ENCODE peak calls at places on chromosomes 3 and 15, in nine cellular contexts. M is ELF-1; F is HTR-8/SVneo; P is RPMI7951; I is anterior cingulate cortex; U is mucosa of descending colon; T is activated naive CD4-positive, alpha-beta T cell treated with Interleukin-2 at 50 U/mL for 16 hours; R is stimulated activated CD8-positive, alpha-beta memory T cell treated with anti-CD3 and anti-CD28 coated beads, Interleukin-7, amount 100 ng/mL, for 4 hours; Z is erythroblast. Q is an unnamed sample.

GRCh38 chr15:85404922-85405293 is 24.5 kb downstream of the AKAP13 start:
- DNase-seq in M (no peak), F (no peak), P (peak), I (no peak), U (no peak), T (no peak), R (no peak), Z (no peak), Q (no peak)

GRCh38 chr15:57160823-57161560 is 215.3 kb upstream of the CGNL1 start:
- DNase-seq in M (no peak), F (peak), P (peak), I (no peak), U (no peak), T (no peak), R (no peak), Z (no peak), Q (no peak)

GRCh38 chr3:59469948-59470723 is 420.3 kb upstream of the CFAP20DC start:
- DNase-seq in M (no peak), F (no peak), P (peak), I (no peak), U (no peak), T (peak), R (no peak), Z (no peak), Q (no peak)

GRCh38 chr3:13612829-13613228 is 63.9 kb downstream of the FBLN2 start:
- DNase-seq in M (no peak), F (no peak), P (peak), I (no peak), U (peak), T (no peak), R (no peak), Z (no peak), Q (peak)

GRCh38 chr3:64399205-64399800 is 174.0 kb upstream of the PRICKLE2 start:
- DNase-seq in M (peak), F (peak), P (peak), I (no peak), U (peak), T (no peak), R (no peak), Z (peak), Q (no peak)

GRCh38 chr15:50685976-50686467 is 575 bp downstream of the TRPM7 start:
- DNase-seq in M (peak), F (peak), P (peak), I (peak), U (peak), T (peak), R (peak), Z (peak), Q (peak)

GRCh38 chr3:53534996-53535395 is 40.6 kb downstream of the CACNA1D start:
- DNase-seq in M (peak), F (no peak), P (no peak), I (no peak), U (no peak), T (no peak), R (no peak), Z (no peak), Q (no peak)

GRCh38 chr15:55789066-55789660 is 46.2 kb upstream of the PRTG start:
- DNase-seq in M (peak), F (no peak), P (no peak), I (no peak), U (peak), T (peak), R (peak), Z (peak), Q (no peak)

GRCh38 chr15:31383150-31383549 is 56.5 kb downstream of the KLF13 start:
- DNase-seq in M (no peak), F (no peak), P (no peak), I (no peak), U (no peak), T (no peak), R (no peak), Z (no peak), Q (no peak)

GRCh38 chr3:136994772-136995516 is 37.2 kb downstream of the IL20RB start:
- DNase-seq in M (no peak), F (peak), P (peak), I (peak), U (peak), T (no peak), R (no peak), Z (no peak), Q (peak)

GRCh38 chr15:41573396-41573795 is 14.4 kb downstream of the TYRO3 start:
- DNase-seq in M (no peak), F (no peak), P (no peak), I (no peak), U (no peak), T (no peak), R (no peak), Z (no peak), Q (no peak)

GRCh38 chr3:171260430-171260829 is 199.8 kb downstream of the TNIK start:
- DNase-seq in M (no peak), F (no peak), P (no peak), I (no peak), U (no peak), T (no peak), R (no peak), Z (no peak), Q (no peak)

GRCh38 chr3:32460031-32460749 is 42.5 kb downstream of the CMTM6 start:
- DNase-seq in M (peak), F (no peak), P (no peak), I (no peak), U (peak), T (peak), R (peak), Z (no peak), Q (no peak)

GRCh38 chr3:54621181-54621580 is 306.7 kb downstream of the LRTM1 start:
- DNase-seq in M (no peak), F (no peak), P (peak), I (peak), U (no peak), T (no peak), R (no peak), Z (peak), Q (no peak)

GRCh38 chr3:187802928-187803259 is 57.6 kb upstream of the BCL6 start:
- DNase-seq in M (no peak), F (no peak), P (no peak), I (no peak), U (no peak), T (peak), R (peak), Z (no peak), Q (no peak)

GRCh38 chr3:183766745-183767606 is 58.4 kb downstream of the MAP6D1 start:
- DNase-seq in M (peak), F (peak), P (peak), I (peak), U (peak), T (peak), R (peak), Z (peak), Q (peak)

GRCh38 chr3:14716593-14716992 is 41.7 kb downstream of the C3orf20 start:
- DNase-seq in M (no peak), F (no peak), P (peak), I (no peak), U (no peak), T (no peak), R (no peak), Z (no peak), Q (no peak)

GRCh38 chr3:87298111-87298718 is 21.8 kb upstream of the POU1F1 start:
- DNase-seq in M (no peak), F (peak), P (peak), I (no peak), U (peak), T (no peak), R (no peak), Z (peak), Q (no peak)

GRCh38 chr3:36911990-36912804 is 32.7 kb downstream of the TRANK1 start:
- DNase-seq in M (no peak), F (peak), P (peak), I (no peak), U (peak), T (peak), R (peak), Z (peak), Q (no peak)

GRCh38 chr3:158791259-158791920 is 10.5 kb upstream of the MFSD1 start:
- DNase-seq in M (no peak), F (peak), P (peak), I (no peak), U (peak), T (peak), R (no peak), Z (peak), Q (no peak)

GRCh38 chr3:189324538-189325138 is 152.9 kb downstream of the TPRG1 start:
- DNase-seq in M (no peak), F (peak), P (peak), I (no peak), U (peak), T (peak), R (peak), Z (no peak), Q (no peak)

GRCh38 chr15:55319537-55320325 is 709 bp downstream of the PIGB start:
- DNase-seq in M (no peak), F (no peak), P (peak), I (no peak), U (peak), T (no peak), R (no peak), Z (peak), Q (no peak)

GRCh38 chr15:74367296-74367854 is at the start of gene CYP11A1:
- DNase-seq in M (no peak), F (no peak), P (no peak), I (no peak), U (no peak), T (no peak), R (no peak), Z (no peak), Q (no peak)

GRCh38 chr3:125154800-125155269 is 57.7 kb downstream of the SLC12A8 start:
- DNase-seq in M (no peak), F (no peak), P (no peak), I (no peak), U (no peak), T (peak), R (peak), Z (no peak), Q (no peak)

GRCh38 chr3:50442940-50443579 is 60.4 kb downstream of the CACNA2D2 start:
- DNase-seq in M (no peak), F (no peak), P (no peak), I (peak), U (peak), T (no peak), R (no peak), Z (no peak), Q (no peak)

GRCh38 chr15:43266834-43267233 is at the start of gene TGM5:
- DNase-seq in M (peak), F (no peak), P (no peak), I (no peak), U (peak), T (no peak), R (no peak), Z (no peak), Q (no peak)

GRCh38 chr15:85592148-85592547 is 202.6 kb downstream of the KLHL25 start:
- DNase-seq in M (no peak), F (peak), P (peak), I (no peak), U (no peak), T (no peak), R (no peak), Z (no peak), Q (no peak)

GRCh38 chr3:134666466-134666865 is 15.6 kb upstream of the KY start:
- DNase-seq in M (no peak), F (peak), P (peak), I (no peak), U (no peak), T (no peak), R (no peak), Z (no peak), Q (peak)

GRCh38 chr15:58564967-58565366 is 133.2 kb downstream of the LIPC start:
- DNase-seq in M (no peak), F (no peak), P (no peak), I (no peak), U (no peak), T (no peak), R (no peak), Z (no peak), Q (no peak)

GRCh38 chr15:75206803-75207617 is 5.3 kb downstream of the C15orf39 start:
- DNase-seq in M (no peak), F (no peak), P (no peak), I (no peak), U (no peak), T (no peak), R (no peak), Z (no peak), Q (no peak)

GRCh38 chr3:144760831-144761230 is 789.2 kb downstream of the DIPK2A start:
- DNase-seq in M (no peak), F (no peak), P (no peak), I (no peak), U (no peak), T (no peak), R (no peak), Z (no peak), Q (no peak)

GRCh38 chr15:45616901-45617323 is 17.9 kb upstream of the SQOR start:
- DNase-seq in M (peak), F (no peak), P (no peak), I (no peak), U (peak), T (no peak), R (no peak), Z (no peak), Q (no peak)

GRCh38 chr3:15280853-15281532 is 51.4 kb downstream of the SH3BP5 start:
- DNase-seq in M (no peak), F (no peak), P (no peak), I (no peak), U (peak), T (no peak), R (no peak), Z (no peak), Q (no peak)